ENCODE peak calls at places on chromosome 6, in nine cellular contexts. V is stimulated activated CD4-positive, alpha-beta T cell treated with anti-CD3 and anti-CD28 coated beads, Interleukin-1b, Interleukin-23, amount 100 ng/mL, for 4 hours; O is ecto neural progenitor cell; P is hypothalamus; U is COR-L47; Y is activated naive CD4-positive, alpha-beta T cell treated with anti-CD3 and anti-CD28 coated beads, Interleukin-2, amount 10 ng/mL, durations not matched to agents 7 days and 5 days; B is type B pancreatic cell; C is NCI-H2081; A is foreskin melanocyte. L is an unnamed sample.

GRCh38 chr6:29720863-29721262 is 2.4 kb upstream of the HLA-F start:
- DNase-seq in Y (peak), V (no peak), A (no peak), O (no peak), B (no peak), C (no peak), U (no peak), P (no peak), L (no peak)

GRCh38 chr6:142855877-142856606 is 88.9 kb downstream of the HIVEP2 start:
- DNase-seq in U (no peak), V (no peak), P (no peak), Y (no peak), B (no peak), O (no peak), A (no peak), C (no peak), L (no peak)

GRCh38 chr6:56699066-56699654 is 56.5 kb upstream of the DST start:
- DNase-seq in B (no peak), P (no peak), Y (no peak), V (no peak), U (peak), O (no peak), A (no peak), C (peak), L (no peak)

GRCh38 chr6:25472314-25472713 is 179.7 kb upstream of the SCGN start:
- DNase-seq in B (no peak), C (no peak), O (no peak), P (no peak), A (no peak), V (no peak), U (no peak), Y (no peak), L (no peak)

GRCh38 chr6:155310596-155310995 is 3.7 kb downstream of the TFB1M start:
- DNase-seq in P (no peak), A (no peak), V (no peak), C (no peak), O (no peak), Y (no peak), U (no peak), B (no peak), L (no peak)

GRCh38 chr6:70622426-70622825 is 45.3 kb upstream of the SMAP1 start:
- DNase-seq in O (no peak), V (no peak), Y (no peak), P (no peak), A (no peak), B (no peak), U (no peak), C (no peak), L (no peak)

GRCh38 chr6:36793913-36794703 is 45.1 kb downstream of the CPNE5 start:
- DNase-seq in Y (no peak), A (no peak), B (no peak), C (no peak), O (no peak), V (no peak), U (no peak), P (peak), L (no peak)

GRCh38 chr6:131657630-131658111 is 20.6 kb downstream of the ENPP3 start:
- DNase-seq in Y (no peak), P (no peak), O (no peak), B (no peak), V (no peak), U (no peak), C (no peak), A (no peak), L (no peak)

GRCh38 chr6:44496705-44497369 is 109.3 kb downstream of the CDC5L start:
- DNase-seq in O (no peak), A (no peak), P (no peak), Y (no peak), B (peak), U (no peak), C (no peak), V (no peak), L (no peak)

GRCh38 chr6:147099974-147100373 is 104.2 kb upstream of the STXBP5 start:
- DNase-seq in U (no peak), Y (no peak), B (no peak), O (no peak), P (no peak), V (no peak), A (no peak), C (no peak), L (no peak)

GRCh38 chr6:2885967-2886731 is 17.0 kb downstream of the SERPINB9 start:
- DNase-seq in C (no peak), Y (no peak), P (no peak), B (no peak), A (no peak), V (no peak), O (no peak), U (no peak), L (no peak)

GRCh38 chr6:87945966-87946365 is 101.7 kb upstream of the SPACA1 start:
- DNase-seq in P (no peak), B (no peak), U (no peak), O (no peak), V (no peak), Y (no peak), C (no peak), A (no peak), L (no peak)

GRCh38 chr6:10838794-10839333 is 525 bp upstream of the MAK start:
- DNase-seq in Y (no peak), B (no peak), C (no peak), V (no peak), P (no peak), O (no peak), U (no peak), A (no peak), L (no peak)

GRCh38 chr6:6319947-6320811 is at the start of gene F13A1:
- DNase-seq in O (peak), Y (no peak), U (no peak), V (no peak), P (no peak), A (no peak), C (no peak), B (no peak), L (no peak)